ENCODE peak calls at places on chromosome 20, in seven cellular contexts. One of them, this sample, is unnamed.

GRCh38 chr20:12914804-12915203 is 94.0 kb upstream of the SPTLC3 start:
- DNase-seq in CD8-positive, alpha-beta memory T cell: no peak
- DNase-seq in esophagus squamous epithelium: no peak
- DNase-seq in HCT116: no peak
- DNase-seq in pancreas: no peak
- DNase-seq in effector memory CD4-positive, alpha-beta T cell: no peak
- DNase-seq in CD8-positive, alpha-beta T cell: no peak
- DNase-seq in this sample: no peak

GRCh38 chr20:34970193-34971037 is 14.7 kb downstream of the MYH7B start:
- DNase-seq in esophagus squamous epithelium: no peak
- DNase-seq in CD8-positive, alpha-beta memory T cell: no peak
- DNase-seq in effector memory CD4-positive, alpha-beta T cell: no peak
- DNase-seq in pancreas: no peak
- DNase-seq in CD8-positive, alpha-beta T cell: no peak
- DNase-seq in HCT116: no peak
- DNase-seq in this sample: no peak

GRCh38 chr20:61263084-61263695 is 11.1 kb downstream of the CDH4 start:
- DNase-seq in esophagus squamous epithelium: no peak
- DNase-seq in pancreas: no peak
- DNase-seq in HCT116: no peak
- DNase-seq in CD8-positive, alpha-beta T cell: no peak
- DNase-seq in CD8-positive, alpha-beta memory T cell: no peak
- DNase-seq in effector memory CD4-positive, alpha-beta T cell: no peak
- DNase-seq in this sample: peak; percentile 1

GRCh38 chr20:10110151-10110550 is 75.4 kb downstream of the ANKEF1 start:
- DNase-seq in CD8-positive, alpha-beta T cell: no peak
- DNase-seq in effector memory CD4-positive, alpha-beta T cell: no peak
- DNase-seq in CD8-positive, alpha-beta memory T cell: no peak
- DNase-seq in pancreas: no peak
- DNase-seq in HCT116: no peak
- DNase-seq in esophagus squamous epithelium: no peak
- DNase-seq in this sample: no peak

GRCh38 chr20:18279231-18279630 is 9.1 kb upstream of the ZNF133 start:
- DNase-seq in HCT116: no peak
- DNase-seq in CD8-positive, alpha-beta T cell: no peak
- DNase-seq in effector memory CD4-positive, alpha-beta T cell: no peak
- DNase-seq in CD8-positive, alpha-beta memory T cell: no peak
- DNase-seq in pancreas: no peak
- DNase-seq in esophagus squamous epithelium: no peak
- DNase-seq in this sample: no peak

GRCh38 chr20:61534346-61534745 is 282.3 kb downstream of the CDH4 start:
- DNase-seq in esophagus squamous epithelium: no peak
- DNase-seq in CD8-positive, alpha-beta memory T cell: no peak
- DNase-seq in HCT116: no peak
- DNase-seq in pancreas: no peak
- DNase-seq in effector memory CD4-positive, alpha-beta T cell: no peak
- DNase-seq in CD8-positive, alpha-beta T cell: no peak
- DNase-seq in this sample: no peak

GRCh38 chr20:6519556-6519955 is 247.9 kb upstream of the BMP2 start:
- DNase-seq in CD8-positive, alpha-beta T cell: no peak
- DNase-seq in CD8-positive, alpha-beta memory T cell: no peak
- DNase-seq in HCT116: no peak
- DNase-seq in effector memory CD4-positive, alpha-beta T cell: no peak
- DNase-seq in esophagus squamous epithelium: no peak
- DNase-seq in pancreas: no peak
- DNase-seq in this sample: no peak

GRCh38 chr20:5688431-5688972 is 61.7 kb upstream of the SHLD1 start:
- DNase-seq in CD8-positive, alpha-beta T cell: no peak
- DNase-seq in CD8-positive, alpha-beta memory T cell: no peak
- DNase-seq in HCT116: no peak
- DNase-seq in esophagus squamous epithelium: no peak
- DNase-seq in effector memory CD4-positive, alpha-beta T cell: no peak
- DNase-seq in pancreas: no peak
- DNase-seq in this sample: no peak

GRCh38 chr20:33181482-33182093 is 13.6 kb downstream of the BPIFA2 start:
- DNase-seq in HCT116: no peak
- DNase-seq in esophagus squamous epithelium: no peak
- DNase-seq in pancreas: no peak
- DNase-seq in CD8-positive, alpha-beta memory T cell: no peak
- DNase-seq in effector memory CD4-positive, alpha-beta T cell: no peak
- DNase-seq in CD8-positive, alpha-beta T cell: no peak
- DNase-seq in this sample: no peak

GRCh38 chr20:35434085-35435005 is 3.7 kb downstream of the GDF5 start:
- DNase-seq in pancreas: no peak
- DNase-seq in HCT116: no peak
- DNase-seq in CD8-positive, alpha-beta T cell: no peak
- DNase-seq in effector memory CD4-positive, alpha-beta T cell: no peak
- DNase-seq in CD8-positive, alpha-beta memory T cell: no peak
- DNase-seq in esophagus squamous epithelium: no peak
- DNase-seq in this sample: no peak

GRCh38 chr20:9068232-9068781 is 580 bp upstream of the PLCB4 start:
- DNase-seq in pancreas: peak; percentile 18
- DNase-seq in esophagus squamous epithelium: no peak
- DNase-seq in HCT116: no peak
- DNase-seq in CD8-positive, alpha-beta T cell: no peak
- DNase-seq in CD8-positive, alpha-beta memory T cell: no peak
- DNase-seq in effector memory CD4-positive, alpha-beta T cell: no peak
- DNase-seq in this sample: no peak

GRCh38 chr20:23624307-23624706 is 13.4 kb downstream of the CST3 start:
- DNase-seq in CD8-positive, alpha-beta memory T cell: no peak
- DNase-seq in effector memory CD4-positive, alpha-beta T cell: no peak
- DNase-seq in HCT116: no peak
- DNase-seq in CD8-positive, alpha-beta T cell: no peak
- DNase-seq in esophagus squamous epithelium: no peak
- DNase-seq in pancreas: no peak
- DNase-seq in this sample: no peak

GRCh38 chr20:38447931-38448675 is 13.0 kb upstream of the SNHG17 start:
- DNase-seq in CD8-positive, alpha-beta T cell: no peak
- DNase-seq in esophagus squamous epithelium: no peak
- DNase-seq in HCT116: no peak
- DNase-seq in CD8-positive, alpha-beta memory T cell: no peak
- DNase-seq in effector memory CD4-positive, alpha-beta T cell: no peak
- DNase-seq in pancreas: no peak
- DNase-seq in this sample: no peak

GRCh38 chr20:8375898-8376297 is 243.8 kb downstream of the PLCB1 start:
- DNase-seq in CD8-positive, alpha-beta T cell: no peak
- DNase-seq in HCT116: no peak
- DNase-seq in esophagus squamous epithelium: no peak
- DNase-seq in CD8-positive, alpha-beta memory T cell: no peak
- DNase-seq in pancreas: no peak
- DNase-seq in effector memory CD4-positive, alpha-beta T cell: no peak
- DNase-seq in this sample: no peak

GRCh38 chr20:13009682-13010406 is 1.1 kb downstream of the SPTLC3 start:
- DNase-seq in CD8-positive, alpha-beta memory T cell: peak; percentile 17
- DNase-seq in HCT116: no peak
- DNase-seq in CD8-positive, alpha-beta T cell: no peak
- DNase-seq in pancreas: peak; percentile 45
- DNase-seq in esophagus squamous epithelium: no peak
- DNase-seq in effector memory CD4-positive, alpha-beta T cell: no peak
- DNase-seq in this sample: no peak

GRCh38 chr20:62820208-62820961 is 3.5 kb downstream of the COL9A3 start:
- DNase-seq in esophagus squamous epithelium: no peak
- DNase-seq in effector memory CD4-positive, alpha-beta T cell: no peak
- DNase-seq in CD8-positive, alpha-beta T cell: no peak
- DNase-seq in pancreas: no peak
- DNase-seq in HCT116: no peak
- DNase-seq in CD8-positive, alpha-beta memory T cell: no peak
- DNase-seq in this sample: no peak

GRCh38 chr20:62822239-62822787 is 5.5 kb downstream of the COL9A3 start:
- DNase-seq in HCT116: no peak
- DNase-seq in pancreas: no peak
- DNase-seq in CD8-positive, alpha-beta T cell: no peak
- DNase-seq in effector memory CD4-positive, alpha-beta T cell: no peak
- DNase-seq in CD8-positive, alpha-beta memory T cell: no peak
- DNase-seq in esophagus squamous epithelium: no peak
- DNase-seq in this sample: no peak

GRCh38 chr20:62819494-62820174 is 2.8 kb downstream of the COL9A3 start:
- DNase-seq in CD8-positive, alpha-beta T cell: no peak
- DNase-seq in HCT116: no peak
- DNase-seq in pancreas: no peak
- DNase-seq in effector memory CD4-positive, alpha-beta T cell: no peak
- DNase-seq in esophagus squamous epithelium: no peak
- DNase-seq in CD8-positive, alpha-beta memory T cell: no peak
- DNase-seq in this sample: no peak

GRCh38 chr20:62821726-62822210 is 4.9 kb downstream of the COL9A3 start:
- DNase-seq in HCT116: no peak
- DNase-seq in pancreas: no peak
- DNase-seq in CD8-positive, alpha-beta T cell: no peak
- DNase-seq in esophagus squamous epithelium: no peak
- DNase-seq in effector memory CD4-positive, alpha-beta T cell: no peak
- DNase-seq in CD8-positive, alpha-beta memory T cell: no peak
- DNase-seq in this sample: no peak

GRCh38 chr20:62820962-62821725 is 4.3 kb downstream of the COL9A3 start:
- DNase-seq in CD8-positive, alpha-beta memory T cell: no peak
- DNase-seq in effector memory CD4-positive, alpha-beta T cell: no peak
- DNase-seq in HCT116: no peak
- DNase-seq in CD8-positive, alpha-beta T cell: no peak
- DNase-seq in esophagus squamous epithelium: no peak
- DNase-seq in pancreas: no peak
- DNase-seq in this sample: no peak
- H3K4me1 ChIP-seq in CD8-positive, alpha-beta memory T cell: peaks cover 10% of the 10 kb centered on the region
- H3K4me1 ChIP-seq in effector memory CD4-positive, alpha-beta T cell: peaks cover 21% of the 10 kb centered on the region
- H3K4me1 ChIP-seq in HCT116: peaks cover 73% of the 10 kb centered on the region
- H3K4me1 ChIP-seq in CD8-positive, alpha-beta T cell: peaks cover 10% of the 10 kb centered on the region
- H3K4me1 ChIP-seq in esophagus squamous epithelium: peaks cover 35% of the 10 kb centered on the region
- H3K4me1 ChIP-seq in pancreas: peaks cover 6% of the 10 kb centered on the region
- H3K4me1 ChIP-seq in this sample: peaks cover 14% of the 10 kb centered on the region

GRCh38 chr20:11249683-11250082 is 575.9 kb upstream of the JAG1 start:
- DNase-seq in CD8-positive, alpha-beta T cell: no peak
- DNase-seq in pancreas: no peak
- DNase-seq in CD8-positive, alpha-beta memory T cell: no peak
- DNase-seq in effector memory CD4-positive, alpha-beta T cell: no peak
- DNase-seq in HCT116: no peak
- DNase-seq in esophagus squamous epithelium: no peak
- DNase-seq in this sample: no peak
- H3K4me3 ChIP-seq in CD8-positive, alpha-beta T cell: no peak overlapping the region
- H3K4me3 ChIP-seq in pancreas: no peak overlapping the region
- H3K4me3 ChIP-seq in CD8-positive, alpha-beta memory T cell: no peak overlapping the region
- H3K4me3 ChIP-seq in effector memory CD4-positive, alpha-beta T cell: no peak overlapping the region
- H3K4me3 ChIP-seq in HCT116: no peak overlapping the region
- H3K4me3 ChIP-seq in esophagus squamous epithelium: no peak overlapping the region
- H3K4me3 ChIP-seq in this sample: no peak overlapping the region

GRCh38 chr20:47350691-47351545 is 5.6 kb downstream of the ZMYND8 start:
- DNase-seq in esophagus squamous epithelium: no peak
- DNase-seq in pancreas: no peak
- DNase-seq in CD8-positive, alpha-beta memory T cell: no peak
- DNase-seq in HCT116: no peak
- DNase-seq in CD8-positive, alpha-beta T cell: no peak
- DNase-seq in effector memory CD4-positive, alpha-beta T cell: no peak
- DNase-seq in this sample: no peak

GRCh38 chr20:47353697-47354387 is 2.7 kb downstream of the ZMYND8 start:
- DNase-seq in pancreas: no peak
- DNase-seq in CD8-positive, alpha-beta memory T cell: no peak
- DNase-seq in esophagus squamous epithelium: no peak
- DNase-seq in HCT116: no peak
- DNase-seq in CD8-positive, alpha-beta T cell: no peak
- DNase-seq in effector memory CD4-positive, alpha-beta T cell: no peak
- DNase-seq in this sample: no peak

GRCh38 chr20:47353224-47353696 is 3.2 kb downstream of the ZMYND8 start:
- DNase-seq in pancreas: no peak
- DNase-seq in effector memory CD4-positive, alpha-beta T cell: no peak
- DNase-seq in esophagus squamous epithelium: no peak
- DNase-seq in CD8-positive, alpha-beta T cell: no peak
- DNase-seq in HCT116: no peak
- DNase-seq in CD8-positive, alpha-beta memory T cell: no peak
- DNase-seq in this sample: no peak

GRCh38 chr20:47351643-47352331 is 4.7 kb downstream of the ZMYND8 start:
- DNase-seq in esophagus squamous epithelium: no peak
- DNase-seq in CD8-positive, alpha-beta T cell: no peak
- DNase-seq in pancreas: no peak
- DNase-seq in effector memory CD4-positive, alpha-beta T cell: no peak
- DNase-seq in HCT116: no peak
- DNase-seq in CD8-positive, alpha-beta memory T cell: no peak
- DNase-seq in this sample: no peak

GRCh38 chr20:47352332-47353223 is 3.9 kb downstream of the ZMYND8 start:
- DNase-seq in CD8-positive, alpha-beta T cell: no peak
- DNase-seq in pancreas: peak; percentile 93
- DNase-seq in esophagus squamous epithelium: no peak
- DNase-seq in CD8-positive, alpha-beta memory T cell: no peak
- DNase-seq in HCT116: no peak
- DNase-seq in effector memory CD4-positive, alpha-beta T cell: no peak
- DNase-seq in this sample: no peak
- H3K4me1 ChIP-seq in CD8-positive, alpha-beta T cell: peaks cover 93% of the 10 kb centered on the region
- H3K4me1 ChIP-seq in pancreas: peaks cover 71% of the 10 kb centered on the region
- H3K4me1 ChIP-seq in esophagus squamous epithelium: peaks cover 71% of the 10 kb centered on the region
- H3K4me1 ChIP-seq in CD8-positive, alpha-beta memory T cell: peaks cover 90% of the 10 kb centered on the region
- H3K4me1 ChIP-seq in HCT116: peaks cover 41% of the 10 kb centered on the region
- H3K4me1 ChIP-seq in effector memory CD4-positive, alpha-beta T cell: peaks cover 60% of the 10 kb centered on the region
- H3K4me1 ChIP-seq in this sample: peaks cover 91% of the 10 kb centered on the region

DNA sequence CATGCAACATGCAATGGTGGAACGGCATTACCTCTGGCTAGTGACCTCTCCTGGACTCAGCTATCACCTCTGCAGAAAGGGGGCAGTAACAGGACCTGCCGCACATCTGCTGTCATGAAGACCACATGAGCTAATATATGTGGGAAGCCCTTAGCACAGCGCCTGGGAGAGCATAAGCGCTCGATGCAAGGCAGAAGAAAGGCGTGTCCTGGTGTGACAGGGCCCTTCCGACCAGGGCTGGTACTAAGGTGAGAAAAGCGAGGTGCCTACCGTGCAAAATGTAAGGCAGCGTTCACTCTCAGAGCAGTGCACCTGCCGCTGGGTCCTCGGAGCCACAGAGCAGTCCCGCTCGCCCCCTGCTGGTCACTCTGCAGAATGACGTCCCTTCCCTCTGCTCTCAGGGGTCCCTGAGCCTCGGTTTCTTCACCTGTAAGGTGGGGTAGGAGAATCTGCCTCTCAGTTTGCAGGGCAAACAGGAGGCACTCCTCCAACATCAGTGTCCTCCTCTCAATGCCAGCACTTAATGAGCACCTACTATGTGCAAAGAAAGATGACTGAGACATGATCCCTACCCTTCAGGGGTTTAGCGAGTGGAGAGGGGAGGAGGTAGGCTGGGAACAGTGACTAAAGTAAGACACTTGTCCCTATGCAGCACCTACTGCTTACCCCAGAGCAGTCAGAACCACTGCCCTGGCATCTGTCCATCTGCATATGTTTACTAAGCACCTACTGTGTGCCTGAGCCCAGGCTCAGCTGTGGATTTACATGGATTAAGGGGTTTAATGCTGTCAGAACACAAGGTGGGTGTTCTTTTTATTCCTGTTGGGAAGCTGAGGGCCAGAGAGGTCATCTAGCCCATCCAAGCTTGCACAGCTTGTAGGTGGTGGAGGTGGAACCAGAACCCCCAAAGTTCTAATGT is 41.1 kb upstream of the PTGIS start:
- DNase-seq in CD8-positive, alpha-beta T cell: peak; percentile 51
- DNase-seq in HCT116: peak; percentile 33
- DNase-seq in pancreas: peak; percentile 53
- DNase-seq in CD8-positive, alpha-beta memory T cell: peak; percentile 67
- DNase-seq in esophagus squamous epithelium: no peak
- DNase-seq in effector memory CD4-positive, alpha-beta T cell: peak; percentile 55
- DNase-seq in this sample: peak; percentile 88
- H3K4me3 ChIP-seq in CD8-positive, alpha-beta T cell: no peak overlapping the region
- H3K4me3 ChIP-seq in HCT116: no peak overlapping the region
- H3K4me3 ChIP-seq in pancreas: no peak overlapping the region
- H3K4me3 ChIP-seq in CD8-positive, alpha-beta memory T cell: peak overlapping the region; percentile 11
- H3K4me3 ChIP-seq in esophagus squamous epithelium: no peak overlapping the region
- H3K4me3 ChIP-seq in effector memory CD4-positive, alpha-beta T cell: peak overlapping the region; percentile 33
- H3K4me3 ChIP-seq in this sample: peak overlapping the region; percentile 39

GRCh38 chr20:1885254-1885653 is 10.0 kb upstream of the SIRPA start:
- DNase-seq in esophagus squamous epithelium: no peak
- DNase-seq in effector memory CD4-positive, alpha-beta T cell: no peak
- DNase-seq in pancreas: no peak
- DNase-seq in CD8-positive, alpha-beta memory T cell: no peak
- DNase-seq in CD8-positive, alpha-beta T cell: no peak
- DNase-seq in HCT116: no peak
- DNase-seq in this sample: no peak
- H3K4me1 ChIP-seq in esophagus squamous epithelium: peaks cover 17% of the 10 kb centered on the region
- H3K4me1 ChIP-seq in effector memory CD4-positive, alpha-beta T cell: no peaks in the 10 kb centered on the region
- H3K4me1 ChIP-seq in pancreas: no peaks in the 10 kb centered on the region
- H3K4me1 ChIP-seq in CD8-positive, alpha-beta memory T cell: no peaks in the 10 kb centered on the region
- H3K4me1 ChIP-seq in CD8-positive, alpha-beta T cell: no peaks in the 10 kb centered on the region
- H3K4me1 ChIP-seq in HCT116: peaks cover 5% of the 10 kb centered on the region
- H3K4me1 ChIP-seq in this sample: no peaks in the 10 kb centered on the region